ENCODE peak calls at places on chromosomes 7 and 10, in six cellular contexts. One of them, this sample, is unnamed.
A peak's percentile ranks its signal among the peaks of the same experiment; 100 is the strongest.

GRCh38 chr10:118767297-118768040 is 12.7 kb upstream of the CACUL1 start:
- DNase-seq in dorsolateral prefrontal cortex: no peak
- DNase-seq in testis: no peak
- DNase-seq in tibial nerve: no peak
- DNase-seq in ovary: no peak
- DNase-seq in brain microvascular endothelial cell: no peak
- DNase-seq in this sample: no peak

GRCh38 chr10:102410427-102411073 is 8.0 kb downstream of the PSD start:
- DNase-seq in dorsolateral prefrontal cortex: no peak
- DNase-seq in testis: peak; percentile 56
- DNase-seq in tibial nerve: no peak
- DNase-seq in ovary: peak; percentile 50
- DNase-seq in brain microvascular endothelial cell: no peak
- DNase-seq in this sample: peak; percentile 63

GRCh38 chr7:116089293-116089692 is 58.7 kb upstream of the TFEC start:
- DNase-seq in dorsolateral prefrontal cortex: no peak
- DNase-seq in testis: no peak
- DNase-seq in tibial nerve: no peak
- DNase-seq in ovary: no peak
- DNase-seq in brain microvascular endothelial cell: no peak
- DNase-seq in this sample: no peak

GRCh38 chr7:12623885-12624498 is 53.5 kb downstream of the SCIN start:
- DNase-seq in dorsolateral prefrontal cortex: no peak
- DNase-seq in testis: no peak
- DNase-seq in tibial nerve: no peak
- DNase-seq in ovary: no peak
- DNase-seq in brain microvascular endothelial cell: no peak
- DNase-seq in this sample: no peak

GRCh38 chr10:3126741-3127342 is 45.7 kb downstream of the PITRM1 start:
- DNase-seq in dorsolateral prefrontal cortex: no peak
- DNase-seq in testis: no peak
- DNase-seq in tibial nerve: no peak
- DNase-seq in ovary: no peak
- DNase-seq in brain microvascular endothelial cell: no peak
- DNase-seq in this sample: no peak

GRCh38 chr7:106071999-106072714 is 40.0 kb downstream of the SYPL1 start:
- DNase-seq in dorsolateral prefrontal cortex: no peak
- DNase-seq in testis: no peak
- DNase-seq in tibial nerve: no peak
- DNase-seq in ovary: no peak
- DNase-seq in brain microvascular endothelial cell: no peak
- DNase-seq in this sample: no peak

GRCh38 chr10:88413412-88413811 is 169.7 kb downstream of the RNLS start:
- DNase-seq in dorsolateral prefrontal cortex: no peak
- DNase-seq in testis: no peak
- DNase-seq in tibial nerve: no peak
- DNase-seq in ovary: no peak
- DNase-seq in brain microvascular endothelial cell: no peak
- DNase-seq in this sample: no peak

GRCh38 chr7:105677803-105678583 is 96.7 kb upstream of the EFCAB10 start:
- DNase-seq in dorsolateral prefrontal cortex: no peak
- DNase-seq in testis: no peak
- DNase-seq in tibial nerve: peak; percentile 29
- DNase-seq in ovary: no peak
- DNase-seq in brain microvascular endothelial cell: no peak
- DNase-seq in this sample: peak; percentile 38

GRCh38 chr10:132730566-132730953 is 55.4 kb downstream of the NKX6-2 start:
- DNase-seq in dorsolateral prefrontal cortex: no peak
- DNase-seq in testis: no peak
- DNase-seq in tibial nerve: no peak
- DNase-seq in ovary: no peak
- DNase-seq in brain microvascular endothelial cell: no peak
- DNase-seq in this sample: no peak
- H3K27me3 ChIP-seq in dorsolateral prefrontal cortex: no peaks in the 10 kb centered on the region
- H3K27me3 ChIP-seq in testis: no peaks in the 10 kb centered on the region
- H3K27me3 ChIP-seq in tibial nerve: no peaks in the 10 kb centered on the region
- H3K27me3 ChIP-seq in ovary: no peaks in the 10 kb centered on the region
- H3K27me3 ChIP-seq in brain microvascular endothelial cell: no peaks in the 10 kb centered on the region
- H3K27me3 ChIP-seq in this sample: no peaks in the 10 kb centered on the region

DNA sequence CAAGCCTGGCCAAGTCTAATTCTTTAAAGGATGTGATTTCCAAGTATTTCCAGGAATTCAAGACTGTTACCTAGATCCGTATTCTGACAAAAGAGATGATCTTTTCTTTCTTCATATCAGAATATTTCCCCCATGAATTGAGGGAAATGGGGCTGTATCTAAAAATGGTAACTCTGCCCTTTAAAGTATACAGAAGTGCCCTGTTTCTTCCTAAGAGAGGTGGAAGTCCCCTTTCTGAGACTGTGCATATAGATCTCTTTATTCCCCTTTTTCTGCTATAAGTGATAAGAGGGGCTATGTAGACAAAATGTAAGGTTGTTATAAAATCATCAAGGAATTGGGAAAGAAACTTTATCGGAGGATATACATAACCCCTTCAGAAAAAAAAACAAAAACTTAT is 287.1 kb upstream of the KAT6B start:
- DNase-seq in dorsolateral prefrontal cortex: no peak
- DNase-seq in testis: no peak
- DNase-seq in tibial nerve: no peak
- DNase-seq in ovary: no peak
- DNase-seq in brain microvascular endothelial cell: no peak
- DNase-seq in this sample: no peak
- H3K27ac ChIP-seq in dorsolateral prefrontal cortex: no peak overlapping the region
- H3K27ac ChIP-seq in testis: no peak overlapping the region
- H3K27ac ChIP-seq in tibial nerve: no peak overlapping the region
- H3K27ac ChIP-seq in ovary: no peak overlapping the region
- H3K27ac ChIP-seq in brain microvascular endothelial cell: no peak overlapping the region
- H3K27ac ChIP-seq in this sample: no peak overlapping the region

GRCh38 chr7:156989766-156990535 is 20.5 kb downstream of the MNX1 start:
- DNase-seq in dorsolateral prefrontal cortex: no peak
- DNase-seq in testis: no peak
- DNase-seq in tibial nerve: no peak
- DNase-seq in ovary: no peak
- DNase-seq in brain microvascular endothelial cell: no peak
- DNase-seq in this sample: no peak

GRCh38 chr7:156993021-156993924 is 17.2 kb downstream of the MNX1 start:
- DNase-seq in dorsolateral prefrontal cortex: peak; percentile 40
- DNase-seq in testis: peak; percentile 79
- DNase-seq in tibial nerve: no peak
- DNase-seq in ovary: peak; percentile 68
- DNase-seq in brain microvascular endothelial cell: no peak
- DNase-seq in this sample: no peak

GRCh38 chr7:156998988-156999610 is 11.4 kb downstream of the MNX1 start:
- DNase-seq in dorsolateral prefrontal cortex: no peak
- DNase-seq in testis: peak; percentile 12
- DNase-seq in tibial nerve: no peak
- DNase-seq in ovary: no peak
- DNase-seq in brain microvascular endothelial cell: no peak
- DNase-seq in this sample: no peak

GRCh38 chr7:156993925-156994235 is 16.6 kb downstream of the MNX1 start:
- DNase-seq in dorsolateral prefrontal cortex: no peak
- DNase-seq in testis: no peak
- DNase-seq in tibial nerve: no peak
- DNase-seq in ovary: no peak
- DNase-seq in brain microvascular endothelial cell: no peak
- DNase-seq in this sample: no peak

DNA sequence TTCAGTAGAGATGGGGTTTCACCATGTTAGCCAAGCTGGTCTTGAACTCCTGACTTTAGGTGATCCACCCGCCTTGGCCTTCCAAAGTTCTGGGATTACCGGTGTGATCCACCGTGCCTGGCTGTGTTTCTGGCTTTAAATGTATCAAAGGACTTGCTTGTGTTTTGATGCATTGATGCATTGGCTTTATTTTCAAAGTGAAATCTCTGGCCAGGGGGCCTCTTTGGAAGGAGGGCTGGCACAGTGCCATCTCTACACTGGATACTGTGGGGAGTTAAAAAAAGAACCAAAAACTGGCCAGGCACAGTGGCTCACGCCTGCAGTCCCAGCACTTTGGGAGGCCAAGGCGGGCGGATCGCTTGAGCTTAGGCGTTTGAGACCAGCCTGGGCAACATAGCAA is 16.0 kb downstream of the MNX1 start:
- DNase-seq in dorsolateral prefrontal cortex: no peak
- DNase-seq in testis: no peak
- DNase-seq in tibial nerve: no peak
- DNase-seq in ovary: no peak
- DNase-seq in brain microvascular endothelial cell: no peak
- DNase-seq in this sample: no peak
- H3K27me3 ChIP-seq in dorsolateral prefrontal cortex: peaks cover 19% of the 10 kb centered on the region
- H3K27me3 ChIP-seq in testis: no peaks in the 10 kb centered on the region
- H3K27me3 ChIP-seq in tibial nerve: no peaks in the 10 kb centered on the region
- H3K27me3 ChIP-seq in ovary: no peaks in the 10 kb centered on the region
- H3K27me3 ChIP-seq in brain microvascular endothelial cell: peaks cover 33% of the 10 kb centered on the region
- H3K27me3 ChIP-seq in this sample: no peaks in the 10 kb centered on the region

DNA sequence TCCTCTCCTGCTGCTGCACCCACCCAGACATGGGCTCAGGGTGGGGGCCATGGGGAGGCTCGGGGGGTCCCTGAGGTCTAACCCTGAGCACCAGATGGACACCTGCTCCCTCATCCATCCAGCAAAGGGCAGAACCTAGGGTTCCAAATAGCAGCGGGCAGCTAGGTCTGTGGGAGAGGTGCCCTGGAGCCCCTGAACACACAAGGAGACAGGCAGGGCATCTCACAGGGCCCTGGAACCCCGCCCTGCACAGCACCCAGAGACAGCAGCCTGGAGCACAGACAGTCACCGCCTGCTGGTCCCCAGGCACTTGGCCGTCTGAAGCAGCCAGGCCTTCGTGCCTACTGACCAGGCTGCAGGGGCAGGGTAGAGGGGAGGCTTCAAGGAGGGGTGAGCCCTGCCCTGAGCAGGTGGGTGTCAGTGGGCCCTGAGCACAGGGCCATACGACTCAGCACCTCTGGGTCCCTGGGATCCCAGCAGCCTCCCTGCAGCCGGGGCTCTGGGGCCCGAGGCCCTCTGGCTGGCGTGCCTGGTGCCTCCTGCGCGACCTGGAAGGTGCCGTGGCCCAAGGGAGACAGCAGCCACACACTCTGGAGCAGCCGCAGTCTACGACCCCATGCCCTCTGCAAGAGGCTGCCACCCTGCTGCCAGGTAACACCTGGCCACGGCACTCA is 38.3 kb downstream of the GET4 start:
- DNase-seq in dorsolateral prefrontal cortex: no peak
- DNase-seq in testis: no peak
- DNase-seq in tibial nerve: no peak
- DNase-seq in ovary: no peak
- DNase-seq in brain microvascular endothelial cell: no peak
- DNase-seq in this sample: peak; percentile 38
- H3K27ac ChIP-seq in dorsolateral prefrontal cortex: peak overlapping the region; percentile 98
- H3K27ac ChIP-seq in testis: no peak overlapping the region
- H3K27ac ChIP-seq in tibial nerve: peak overlapping the region; percentile 80
- H3K27ac ChIP-seq in ovary: no peak overlapping the region
- H3K27ac ChIP-seq in brain microvascular endothelial cell: no peak overlapping the region
- H3K27ac ChIP-seq in this sample: no peak overlapping the region

GRCh38 chr7:1400351-1400750 is 58.9 kb downstream of the MICALL2 start:
- DNase-seq in dorsolateral prefrontal cortex: no peak
- DNase-seq in testis: no peak
- DNase-seq in tibial nerve: no peak
- DNase-seq in ovary: no peak
- DNase-seq in brain microvascular endothelial cell: no peak
- DNase-seq in this sample: no peak

GRCh38 chr7:1403844-1404404 is 55.3 kb downstream of the MICALL2 start:
- DNase-seq in dorsolateral prefrontal cortex: no peak
- DNase-seq in testis: no peak
- DNase-seq in tibial nerve: no peak
- DNase-seq in ovary: no peak
- DNase-seq in brain microvascular endothelial cell: peak; percentile 46
- DNase-seq in this sample: no peak

GRCh38 chr7:1402110-1402790 is 57.0 kb downstream of the MICALL2 start:
- DNase-seq in dorsolateral prefrontal cortex: no peak
- DNase-seq in testis: no peak
- DNase-seq in tibial nerve: no peak
- DNase-seq in ovary: no peak
- DNase-seq in brain microvascular endothelial cell: no peak
- DNase-seq in this sample: peak; percentile 29

GRCh38 chr7:1402791-1403755 is 56.2 kb downstream of the MICALL2 start:
- DNase-seq in dorsolateral prefrontal cortex: no peak
- DNase-seq in testis: no peak
- DNase-seq in tibial nerve: no peak
- DNase-seq in ovary: no peak
- DNase-seq in brain microvascular endothelial cell: no peak
- DNase-seq in this sample: no peak

GRCh38 chr7:1401011-1401410 is 58.3 kb downstream of the MICALL2 start:
- DNase-seq in dorsolateral prefrontal cortex: no peak
- DNase-seq in testis: no peak
- DNase-seq in tibial nerve: no peak
- DNase-seq in ovary: no peak
- DNase-seq in brain microvascular endothelial cell: no peak
- DNase-seq in this sample: no peak
- H3K27me3 ChIP-seq in dorsolateral prefrontal cortex: peaks cover 31% of the 10 kb centered on the region
- H3K27me3 ChIP-seq in testis: no peaks in the 10 kb centered on the region
- H3K27me3 ChIP-seq in tibial nerve: no peaks in the 10 kb centered on the region
- H3K27me3 ChIP-seq in ovary: no peaks in the 10 kb centered on the region
- H3K27me3 ChIP-seq in brain microvascular endothelial cell: peaks cover 36% of the 10 kb centered on the region
- H3K27me3 ChIP-seq in this sample: no peaks in the 10 kb centered on the region

GRCh38 chr7:134623193-134623592 is 23.5 kb upstream of the BPGM start:
- DNase-seq in dorsolateral prefrontal cortex: no peak
- DNase-seq in testis: no peak
- DNase-seq in tibial nerve: no peak
- DNase-seq in ovary: no peak
- DNase-seq in brain microvascular endothelial cell: no peak
- DNase-seq in this sample: no peak

GRCh38 chr7:134619627-134620331 is 26.9 kb upstream of the BPGM start:
- DNase-seq in dorsolateral prefrontal cortex: no peak
- DNase-seq in testis: no peak
- DNase-seq in tibial nerve: no peak
- DNase-seq in ovary: no peak
- DNase-seq in brain microvascular endothelial cell: peak; percentile 92
- DNase-seq in this sample: no peak

GRCh38 chr7:134622303-134622995 is 24.2 kb upstream of the BPGM start:
- DNase-seq in dorsolateral prefrontal cortex: no peak
- DNase-seq in testis: no peak
- DNase-seq in tibial nerve: no peak
- DNase-seq in ovary: no peak
- DNase-seq in brain microvascular endothelial cell: no peak
- DNase-seq in this sample: no peak

GRCh38 chr7:134616611-134617010 is 30.0 kb upstream of the BPGM start:
- DNase-seq in dorsolateral prefrontal cortex: no peak
- DNase-seq in testis: no peak
- DNase-seq in tibial nerve: no peak
- DNase-seq in ovary: no peak
- DNase-seq in brain microvascular endothelial cell: no peak
- DNase-seq in this sample: no peak

DNA sequence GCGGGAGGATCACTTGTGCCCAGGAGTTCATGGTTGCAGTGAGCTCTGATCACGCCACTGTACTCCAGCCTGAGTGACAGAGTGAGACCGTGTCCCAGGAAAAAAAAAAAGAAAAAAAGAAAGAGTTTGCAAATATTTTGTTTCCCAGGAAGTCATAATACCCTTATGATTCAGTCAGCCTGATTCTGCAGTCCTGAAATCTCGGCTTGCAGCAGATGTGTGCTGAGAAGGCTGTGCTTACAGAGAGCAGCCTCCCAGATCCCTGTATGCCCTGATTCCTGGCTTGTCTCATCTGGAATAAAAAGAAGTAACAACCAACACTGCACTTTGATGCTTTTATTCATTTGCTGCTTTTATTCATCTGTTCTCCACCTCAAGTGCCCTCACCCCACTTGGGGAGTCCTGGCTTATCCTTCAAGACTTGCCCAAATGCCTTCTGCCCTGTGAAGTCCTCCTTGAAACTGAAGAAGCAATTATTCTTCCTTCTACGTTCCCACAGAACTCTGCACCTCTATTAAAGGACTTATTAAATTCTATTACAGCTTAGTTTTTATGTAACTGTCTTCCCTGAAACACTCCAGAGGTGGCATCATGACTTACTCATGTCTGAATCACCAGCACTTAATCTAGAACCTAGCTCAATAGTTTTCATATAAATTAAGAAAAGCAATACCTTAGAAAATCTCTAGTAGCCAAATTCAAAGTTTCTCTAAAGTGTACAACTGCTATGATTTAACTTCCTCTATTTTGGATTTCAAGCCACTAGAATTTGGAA is 27.7 kb upstream of the BPGM start:
- DNase-seq in dorsolateral prefrontal cortex: no peak
- DNase-seq in testis: no peak
- DNase-seq in tibial nerve: no peak
- DNase-seq in ovary: no peak
- DNase-seq in brain microvascular endothelial cell: peak; percentile 75
- DNase-seq in this sample: no peak
- H3K27ac ChIP-seq in dorsolateral prefrontal cortex: no peak overlapping the region
- H3K27ac ChIP-seq in testis: no peak overlapping the region
- H3K27ac ChIP-seq in tibial nerve: no peak overlapping the region
- H3K27ac ChIP-seq in ovary: no peak overlapping the region
- H3K27ac ChIP-seq in brain microvascular endothelial cell: peak overlapping the region; percentile 87
- H3K27ac ChIP-seq in this sample: no peak overlapping the region